ENCODE peak calls at places on chromosomes 7 and 10, in six cellular contexts. M is GM23338, B is endothelial cell of umbilical vein, Z is K562, E is spleen, N is H1. R is an unnamed sample.

GRCh38 chr7:104980969-104981670 is 32.9 kb upstream of the KMT2E start:
- DNase-seq in M (peak; percentile 86), N (no peak), E (no peak), B (peak; percentile 82), Z (peak; percentile 76), R (no peak)

GRCh38 chr10:118698421-118698820 is 56.3 kb downstream of the CACUL1 start:
- DNase-seq in E (peak; percentile 73), B (peak; percentile 71), M (no peak), N (no peak), Z (peak; percentile 23), R (no peak)

GRCh38 chr7:84107259-84107658 is 87.3 kb downstream of the SEMA3A start:
- DNase-seq in M (no peak), E (no peak), Z (no peak), N (no peak), B (no peak), R (no peak)

GRCh38 chr7:47505317-47506007 is 76.4 kb downstream of the TNS3 start:
- DNase-seq in M (no peak), N (no peak), E (no peak), B (no peak), Z (no peak), R (no peak)

GRCh38 chr10:59991661-59992060 is 85.3 kb upstream of the CCDC6 start:
- DNase-seq in B (peak; percentile 8), M (peak; percentile 76), Z (no peak), N (no peak), E (no peak), R (no peak)

GRCh38 chr10:1109795-1110673 is 53.8 kb downstream of the WDR37 start:
- DNase-seq in E (peak; percentile 87), Z (peak; percentile 79), M (peak; percentile 92), N (peak; percentile 69), B (peak; percentile 69), R (no peak)

GRCh38 chr7:14332155-14332554 is 342.7 kb upstream of the ETV1 start:
- DNase-seq in E (no peak), N (no peak), Z (no peak), B (no peak), M (peak; percentile 17), R (no peak)

GRCh38 chr7:13240349-13240748 is 552.9 kb downstream of the ARL4A start:
- DNase-seq in E (no peak), Z (no peak), B (no peak), M (peak; percentile 14), N (no peak), R (no peak)

GRCh38 chr10:103709341-103709920 is 145.9 kb downstream of the SH3PXD2A start:
- DNase-seq in B (peak; percentile 21), N (no peak), E (no peak), M (no peak), Z (no peak), R (no peak)

GRCh38 chr10:99983280-99983988 is 26.3 kb downstream of the DNMBP start:
- DNase-seq in M (no peak), B (peak; percentile 90), Z (peak; percentile 14), N (no peak), E (no peak), R (no peak)

GRCh38 chr7:64886956-64887545 is 16.0 kb upstream of the ZNF273 start:
- DNase-seq in M (no peak), B (no peak), Z (no peak), E (no peak), N (no peak), R (peak; percentile 55)

GRCh38 chr7:2812119-2812487 is 32.0 kb downstream of the GNA12 start:
- DNase-seq in Z (no peak), N (no peak), E (no peak), M (no peak), B (peak; percentile 23), R (no peak)

GRCh38 chr10:3148994-3149393 is 23.6 kb downstream of the PITRM1 start:
- DNase-seq in M (no peak), B (no peak), E (no peak), Z (no peak), N (no peak), R (no peak)
- TF ChIP-seq POLR2AphosphoS5 in M (no peak), B (no peak), E (no peak), Z (no peak), N (no peak), R (no peak)

GRCh38 chr7:10455936-10456335 is 517.7 kb upstream of the PHF14 start:
- DNase-seq in E (no peak), Z (no peak), M (no peak), N (no peak), B (no peak), R (no peak)
- TF ChIP-seq POLR2AphosphoS5 in E (no peak), Z (no peak), M (no peak), N (no peak), B (no peak), R (no peak)

GRCh38 chr7:17532861-17533404 is 234.5 kb downstream of the AHR start:
- DNase-seq in N (no peak), Z (no peak), M (no peak), B (no peak), E (no peak), R (no peak)
- TF ChIP-seq POLR2AphosphoS5 in N (no peak), Z (no peak), M (no peak), B (no peak), E (no peak), R (peak; percentile 69)

DNA sequence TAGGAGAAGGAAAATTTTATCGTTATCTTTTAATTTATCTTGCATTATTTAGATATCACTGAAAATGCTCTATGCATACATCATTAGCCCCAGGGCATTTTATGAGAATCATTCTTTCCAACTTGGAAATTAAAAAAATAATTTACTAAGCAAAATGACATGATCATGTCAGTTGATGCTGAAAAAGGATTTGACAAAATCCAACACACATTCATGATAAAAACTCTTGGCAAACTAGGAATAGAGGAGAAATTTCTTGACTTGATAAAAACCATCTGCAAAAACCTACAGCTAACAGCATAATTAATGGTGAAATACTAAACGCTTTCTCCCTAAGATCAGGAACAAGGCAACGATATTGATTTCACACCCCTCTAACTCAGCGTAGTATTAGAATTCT is 40.2 kb upstream of the RSU1 start:
- DNase-seq in N (no peak), Z (no peak), E (no peak), B (no peak), M (no peak), R (no peak)
- TF ChIP-seq POLR2AphosphoS5 in N (no peak), Z (no peak), E (no peak), B (no peak), M (no peak), R (no peak)

GRCh38 chr10:21727452-21728168 is 193.6 kb downstream of the MLLT10 start:
- DNase-seq in B (peak; percentile 69), M (no peak), N (no peak), Z (no peak), E (no peak), R (no peak)
- TF ChIP-seq POLR2AphosphoS5 in B (no peak), M (no peak), N (no peak), Z (no peak), E (no peak), R (no peak)

GRCh38 chr10:17074548-17074860 is 55.1 kb downstream of the CUBN start:
- DNase-seq in E (no peak), M (no peak), B (no peak), N (no peak), Z (no peak), R (no peak)

GRCh38 chr10:17075975-17076374 is 53.6 kb downstream of the CUBN start:
- DNase-seq in M (no peak), Z (no peak), N (no peak), B (no peak), E (no peak), R (no peak)

GRCh38 chr10:17076626-17077025 is 53.0 kb downstream of the CUBN start:
- DNase-seq in M (no peak), N (no peak), E (no peak), B (peak; percentile 58), Z (no peak), R (no peak)

GRCh38 chr10:17073720-17074547 is 55.7 kb downstream of the CUBN start:
- DNase-seq in Z (no peak), E (no peak), N (no peak), M (no peak), B (no peak), R (no peak)

DNA sequence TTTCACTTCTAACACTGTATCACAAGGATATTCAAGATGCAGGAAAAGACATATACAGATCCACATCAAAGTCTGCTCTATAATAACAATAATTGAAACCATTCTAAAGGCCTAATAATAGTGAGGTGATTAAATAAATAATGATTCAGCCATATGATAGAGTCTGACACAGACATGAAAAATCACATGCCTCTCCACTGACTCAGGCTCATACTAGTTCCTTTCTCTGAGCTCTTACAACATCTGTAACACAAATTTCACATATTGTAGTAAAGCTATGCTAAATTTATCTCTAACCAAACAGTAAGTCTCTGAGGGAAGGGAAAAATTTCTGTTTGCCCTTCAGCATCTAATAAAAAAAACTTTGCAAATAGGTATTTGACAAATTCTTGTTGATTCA is 54.1 kb downstream of the CUBN start:
- DNase-seq in E (no peak), M (no peak), B (peak; percentile 89), N (no peak), Z (no peak), R (no peak)
- TF ChIP-seq POLR2AphosphoS5 in E (no peak), M (no peak), B (peak; percentile 59), N (no peak), Z (no peak), R (peak; percentile 11)

DNA sequence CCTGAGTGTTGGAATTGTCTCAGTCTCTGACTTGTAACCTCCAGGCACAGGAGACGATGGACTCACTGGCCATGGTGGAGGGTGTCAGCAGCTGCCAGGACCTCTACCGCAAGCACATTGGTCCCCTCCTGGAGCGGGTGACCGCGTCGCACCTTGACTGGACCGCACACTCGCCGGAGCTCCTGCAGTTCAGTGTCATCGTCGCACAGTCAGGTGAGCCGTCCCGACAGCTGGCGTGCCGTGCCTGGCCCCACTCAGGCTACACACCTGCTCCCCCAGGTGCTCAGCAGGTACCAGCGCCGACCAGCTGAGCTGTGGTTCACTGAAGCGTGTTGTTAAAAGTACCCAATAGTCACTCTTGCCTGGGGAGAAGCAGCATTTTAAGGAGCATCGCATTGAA is 36.7 kb upstream of the PRKAR1B start:
- DNase-seq in B (no peak), Z (no peak), N (no peak), E (no peak), M (no peak), R (no peak)
- TF ChIP-seq POLR2AphosphoS5 in B (no peak), Z (no peak), N (no peak), E (no peak), M (no peak), R (no peak)